ENCODE peak calls at places on chromosomes 2 and 18, in six cellular contexts. One of them, this sample, is unnamed.

GRCh38 chr18:3058328-3059191 is 45.6 kb upstream of the LPIN2 start:
- DNase-seq in neural progenitor cell: no peak
- DNase-seq in H54: no peak
- DNase-seq in GM23338: no peak
- DNase-seq in heart right ventricle: no peak
- DNase-seq in HuH-7: no peak
- DNase-seq in this sample: peak; percentile 63

GRCh38 chr2:65025453-65026128 is 30.6 kb upstream of the CEP68 start:
- DNase-seq in GM23338: no peak
- DNase-seq in HuH-7: no peak
- DNase-seq in neural progenitor cell: no peak
- DNase-seq in heart right ventricle: no peak
- DNase-seq in H54: no peak
- DNase-seq in this sample: no peak

GRCh38 chr2:173590278-173590811 is 235.7 kb downstream of the CDCA7 start:
- DNase-seq in heart right ventricle: peak; percentile 83
- DNase-seq in neural progenitor cell: no peak
- DNase-seq in H54: peak; percentile 62
- DNase-seq in GM23338: no peak
- DNase-seq in HuH-7: no peak
- DNase-seq in this sample: no peak

GRCh38 chr2:213232649-213233437 is 51.4 kb upstream of the SPAG16 start:
- DNase-seq in H54: no peak
- DNase-seq in neural progenitor cell: peak; percentile 79
- DNase-seq in GM23338: peak; percentile 41
- DNase-seq in heart right ventricle: no peak
- DNase-seq in HuH-7: no peak
- DNase-seq in this sample: no peak

GRCh38 chr2:234989183-234989701 is 37.4 kb downstream of the SH3BP4 start:
- DNase-seq in heart right ventricle: peak; percentile 75
- DNase-seq in H54: no peak
- DNase-seq in neural progenitor cell: no peak
- DNase-seq in HuH-7: no peak
- DNase-seq in GM23338: no peak
- DNase-seq in this sample: no peak

GRCh38 chr2:39550701-39551285 is 113.7 kb upstream of the MAP4K3 start:
- DNase-seq in HuH-7: peak; percentile 31
- DNase-seq in H54: no peak
- DNase-seq in heart right ventricle: no peak
- DNase-seq in neural progenitor cell: no peak
- DNase-seq in GM23338: no peak
- DNase-seq in this sample: peak; percentile 16

GRCh38 chr18:79774111-79774510 is 23.6 kb upstream of the KCNG2 start:
- DNase-seq in GM23338: no peak
- DNase-seq in neural progenitor cell: no peak
- DNase-seq in H54: no peak
- DNase-seq in HuH-7: no peak
- DNase-seq in heart right ventricle: no peak
- DNase-seq in this sample: no peak

GRCh38 chr18:3892141-3892540 is 442.2 kb downstream of the TGIF1 start:
- DNase-seq in HuH-7: no peak
- DNase-seq in neural progenitor cell: no peak
- DNase-seq in H54: no peak
- DNase-seq in GM23338: no peak
- DNase-seq in heart right ventricle: no peak
- DNase-seq in this sample: no peak

GRCh38 chr18:49486617-49486958 is 446 bp downstream of the C18orf32 start:
- DNase-seq in heart right ventricle: no peak
- DNase-seq in neural progenitor cell: peak; percentile 35
- DNase-seq in GM23338: no peak
- DNase-seq in HuH-7: no peak
- DNase-seq in H54: no peak
- DNase-seq in this sample: no peak

GRCh38 chr2:135490381-135490780 is 40.6 kb downstream of the ZRANB3 start:
- DNase-seq in neural progenitor cell: no peak
- DNase-seq in H54: no peak
- DNase-seq in HuH-7: no peak
- DNase-seq in heart right ventricle: no peak
- DNase-seq in GM23338: peak; percentile 11
- DNase-seq in this sample: no peak

GRCh38 chr18:2549462-2549861 is 21.8 kb downstream of the METTL4 start:
- DNase-seq in H54: no peak
- DNase-seq in HuH-7: no peak
- DNase-seq in neural progenitor cell: no peak
- DNase-seq in GM23338: no peak
- DNase-seq in heart right ventricle: no peak
- DNase-seq in this sample: no peak

GRCh38 chr2:218357194-218358177 is 829 bp downstream of the CATIP start:
- DNase-seq in HuH-7: no peak
- DNase-seq in heart right ventricle: no peak
- DNase-seq in neural progenitor cell: no peak
- DNase-seq in GM23338: no peak
- DNase-seq in H54: no peak
- DNase-seq in this sample: no peak

GRCh38 chr2:158753561-158754302 is 41.4 kb upstream of the DAPL1 start:
- DNase-seq in HuH-7: peak; percentile 57
- DNase-seq in GM23338: peak; percentile 88
- DNase-seq in neural progenitor cell: peak; percentile 79
- DNase-seq in H54: peak; percentile 43
- DNase-seq in heart right ventricle: peak; percentile 48
- DNase-seq in this sample: peak; percentile 35

GRCh38 chr2:7572460-7572859 is 655.2 kb downstream of the RNF144A start:
- DNase-seq in neural progenitor cell: peak; percentile 33
- DNase-seq in GM23338: peak; percentile 15
- DNase-seq in heart right ventricle: no peak
- DNase-seq in H54: no peak
- DNase-seq in HuH-7: no peak
- DNase-seq in this sample: no peak

GRCh38 chr2:16135913-16136310 is 195.6 kb downstream of the MYCN start:
- DNase-seq in heart right ventricle: no peak
- DNase-seq in neural progenitor cell: no peak
- DNase-seq in H54: no peak
- DNase-seq in GM23338: no peak
- DNase-seq in HuH-7: no peak
- DNase-seq in this sample: no peak